ENCODE peak calls at places on chromosomes 11 and 22, in five cellular contexts. D is AML-193, B is GM12891, P is Kasumi-1, M is mucosa of gallbladder. G is an unnamed sample.

GRCh38 chr11:131178020-131178419 is 192.4 kb upstream of the NTM start:
- DNase-seq in P (no peak), M (no peak), D (no peak), B (no peak), G (no peak)

GRCh38 chr11:19187101-19187500 is 14.7 kb downstream of the CSRP3 start:
- DNase-seq in P (no peak), M (no peak), D (no peak), B (no peak), G (no peak)

GRCh38 chr11:117993988-117994741 is 8.0 kb downstream of the IL10RA start:
- DNase-seq in P (peak; percentile 74), D (peak; percentile 11), M (no peak), B (no peak), G (no peak)

GRCh38 chr11:34508514-34508913 is 5.1 kb downstream of the ELF5 start:
- DNase-seq in M (no peak), D (no peak), P (no peak), B (no peak), G (no peak)

GRCh38 chr22:37442537-37442936 is 15.3 kb upstream of the ELFN2 start:
- DNase-seq in D (peak; percentile 7), M (no peak), P (peak; percentile 8), B (no peak), G (peak; percentile 31)

GRCh38 chr22:48320671-48321515 is 1506.8 kb downstream of the BRD1 start:
- DNase-seq in M (no peak), D (no peak), B (no peak), P (no peak), G (no peak)

GRCh38 chr11:133049244-133050019 is 482.9 kb downstream of the OPCML start:
- DNase-seq in D (no peak), M (no peak), P (no peak), B (no peak), G (no peak)

GRCh38 chr11:70032470-70032795 is 45.7 kb upstream of the ANO1 start:
- DNase-seq in D (no peak), M (no peak), P (no peak), B (no peak), G (no peak)

GRCh38 chr11:128621491-128622136 is 34.3 kb upstream of the ETS1 start:
- DNase-seq in B (no peak), M (no peak), D (no peak), P (no peak), G (no peak)

GRCh38 chr22:46352691-46353386 is 17.3 kb downstream of the TRMU start:
- DNase-seq in D (no peak), M (no peak), B (no peak), P (no peak), G (peak; percentile 73)

GRCh38 chr11:107916671-107917241 is 11.5 kb upstream of the RAB39A start:
- DNase-seq in B (no peak), D (peak; percentile 2), P (peak; percentile 11), M (no peak), G (no peak)

GRCh38 chr11:57155400-57155799 is 26.4 kb upstream of the LRRC55 start:
- DNase-seq in D (no peak), M (no peak), P (no peak), B (no peak), G (no peak)

GRCh38 chr11:122778148-122778547 is 60.2 kb upstream of the CRTAM start:
- DNase-seq in D (no peak), P (no peak), B (no peak), M (no peak), G (no peak)